ENCODE peak calls at places on chromosomes 13 and 19, in nine cellular contexts. One of them, this sample, is unnamed. For H3K4me1, the result is how much of the 10 kb centered on the place peaks cover.

GRCh38 chr19:5788422-5788821 is 2.5 kb downstream of the DUS3L start:
- DNase-seq in A549: no peak
- DNase-seq in heart left ventricle: no peak
- DNase-seq in adrenal gland: no peak
- DNase-seq in prostate gland: no peak
- DNase-seq in body of pancreas: no peak
- DNase-seq in tibial nerve: no peak
- DNase-seq in ovary: no peak
- DNase-seq in upper lobe of left lung: no peak
- DNase-seq in this sample: no peak

GRCh38 chr19:35736913-35737886 is 5.1 kb downstream of the IGFLR1 start:
- DNase-seq in heart left ventricle: no peak
- DNase-seq in ovary: no peak
- DNase-seq in A549: peak
- DNase-seq in adrenal gland: no peak
- DNase-seq in body of pancreas: no peak
- DNase-seq in upper lobe of left lung: no peak
- DNase-seq in prostate gland: no peak
- DNase-seq in tibial nerve: no peak
- DNase-seq in this sample: no peak

GRCh38 chr13:111202745-111203144 is 87.6 kb downstream of the ARHGEF7 start:
- DNase-seq in upper lobe of left lung: no peak
- DNase-seq in adrenal gland: no peak
- DNase-seq in A549: peak
- DNase-seq in body of pancreas: no peak
- DNase-seq in ovary: no peak
- DNase-seq in heart left ventricle: peak
- DNase-seq in tibial nerve: no peak
- DNase-seq in prostate gland: no peak
- DNase-seq in this sample: no peak

GRCh38 chr19:46328079-46328478 is 18.8 kb upstream of the PPP5C start:
- DNase-seq in body of pancreas: no peak
- DNase-seq in heart left ventricle: no peak
- DNase-seq in ovary: no peak
- DNase-seq in tibial nerve: no peak
- DNase-seq in adrenal gland: no peak
- DNase-seq in prostate gland: no peak
- DNase-seq in upper lobe of left lung: no peak
- DNase-seq in A549: no peak
- DNase-seq in this sample: no peak

GRCh38 chr19:17089238-17089637 is 13.7 kb downstream of the MYO9B start:
- DNase-seq in tibial nerve: no peak
- DNase-seq in ovary: no peak
- DNase-seq in upper lobe of left lung: no peak
- DNase-seq in adrenal gland: no peak
- DNase-seq in prostate gland: no peak
- DNase-seq in heart left ventricle: no peak
- DNase-seq in A549: no peak
- DNase-seq in body of pancreas: no peak
- DNase-seq in this sample: no peak

GRCh38 chr19:49679832-49680472 is 2.9 kb downstream of the PRMT1 start:
- DNase-seq in heart left ventricle: no peak
- DNase-seq in ovary: no peak
- DNase-seq in adrenal gland: no peak
- DNase-seq in body of pancreas: no peak
- DNase-seq in prostate gland: no peak
- DNase-seq in upper lobe of left lung: no peak
- DNase-seq in A549: no peak
- DNase-seq in tibial nerve: no peak
- DNase-seq in this sample: no peak

GRCh38 chr13:30565658-30566057 is 52.1 kb upstream of the USPL1 start:
- DNase-seq in prostate gland: no peak
- DNase-seq in ovary: no peak
- DNase-seq in heart left ventricle: no peak
- DNase-seq in A549: no peak
- DNase-seq in body of pancreas: no peak
- DNase-seq in upper lobe of left lung: no peak
- DNase-seq in adrenal gland: no peak
- DNase-seq in tibial nerve: no peak
- DNase-seq in this sample: no peak

GRCh38 chr13:92390217-92390616 is 836.4 kb upstream of the GPC6 start:
- DNase-seq in adrenal gland: no peak
- DNase-seq in upper lobe of left lung: no peak
- DNase-seq in ovary: no peak
- DNase-seq in A549: no peak
- DNase-seq in tibial nerve: no peak
- DNase-seq in heart left ventricle: no peak
- DNase-seq in prostate gland: no peak
- DNase-seq in body of pancreas: no peak
- DNase-seq in this sample: no peak

GRCh38 chr13:97853550-97853949 is 99.9 kb upstream of the IPO5 start:
- DNase-seq in heart left ventricle: no peak
- DNase-seq in A549: no peak
- DNase-seq in prostate gland: no peak
- DNase-seq in upper lobe of left lung: no peak
- DNase-seq in adrenal gland: no peak
- DNase-seq in tibial nerve: no peak
- DNase-seq in body of pancreas: no peak
- DNase-seq in ovary: no peak
- DNase-seq in this sample: no peak

GRCh38 chr13:95457294-95457693 is 95.2 kb upstream of the CLDN10 start:
- DNase-seq in prostate gland: no peak
- DNase-seq in body of pancreas: no peak
- DNase-seq in tibial nerve: no peak
- DNase-seq in heart left ventricle: no peak
- DNase-seq in upper lobe of left lung: no peak
- DNase-seq in adrenal gland: no peak
- DNase-seq in ovary: no peak
- DNase-seq in A549: no peak
- DNase-seq in this sample: no peak

GRCh38 chr13:100987993-100988392 is 313.4 kb upstream of the TMTC4 start:
- DNase-seq in heart left ventricle: no peak
- DNase-seq in tibial nerve: no peak
- DNase-seq in ovary: no peak
- DNase-seq in prostate gland: no peak
- DNase-seq in A549: no peak
- DNase-seq in body of pancreas: peak
- DNase-seq in upper lobe of left lung: no peak
- DNase-seq in adrenal gland: no peak
- DNase-seq in this sample: no peak

GRCh38 chr13:59846845-59847620 is 316.7 kb downstream of the DIAPH3 start:
- DNase-seq in heart left ventricle: no peak
- DNase-seq in tibial nerve: no peak
- DNase-seq in prostate gland: no peak
- DNase-seq in ovary: no peak
- DNase-seq in A549: no peak
- DNase-seq in adrenal gland: no peak
- DNase-seq in body of pancreas: no peak
- DNase-seq in upper lobe of left lung: no peak
- DNase-seq in this sample: no peak

GRCh38 chr19:57527136-57527881 is at the start of gene ZNF549:
- DNase-seq in upper lobe of left lung: peak
- DNase-seq in adrenal gland: peak
- DNase-seq in tibial nerve: peak
- DNase-seq in body of pancreas: peak
- DNase-seq in A549: peak
- DNase-seq in prostate gland: peak
- DNase-seq in heart left ventricle: peak
- DNase-seq in ovary: peak
- DNase-seq in this sample: peak

GRCh38 chr19:8585894-8586750 is 8.9 kb upstream of the MYO1F start:
- DNase-seq in A549: no peak
- DNase-seq in adrenal gland: no peak
- DNase-seq in prostate gland: no peak
- DNase-seq in upper lobe of left lung: no peak
- DNase-seq in tibial nerve: no peak
- DNase-seq in body of pancreas: peak
- DNase-seq in heart left ventricle: no peak
- DNase-seq in ovary: no peak
- DNase-seq in this sample: peak

GRCh38 chr13:24747248-24748151 is 16.5 kb upstream of the RNF17 start:
- DNase-seq in adrenal gland: no peak
- DNase-seq in tibial nerve: no peak
- DNase-seq in heart left ventricle: no peak
- DNase-seq in upper lobe of left lung: no peak
- DNase-seq in ovary: no peak
- DNase-seq in prostate gland: no peak
- DNase-seq in body of pancreas: no peak
- DNase-seq in A549: no peak
- DNase-seq in this sample: peak

GRCh38 chr19:42255766-42256750 is 1.1 kb upstream of the ERF start:
- DNase-seq in ovary: peak
- DNase-seq in A549: peak
- DNase-seq in tibial nerve: no peak
- DNase-seq in prostate gland: no peak
- DNase-seq in adrenal gland: peak
- DNase-seq in body of pancreas: peak
- DNase-seq in heart left ventricle: peak
- DNase-seq in upper lobe of left lung: no peak
- DNase-seq in this sample: no peak

GRCh38 chr19:41106177-41106576 is 8.1 kb upstream of the CYP2F1 start:
- DNase-seq in prostate gland: no peak
- DNase-seq in adrenal gland: no peak
- DNase-seq in heart left ventricle: no peak
- DNase-seq in ovary: no peak
- DNase-seq in A549: no peak
- DNase-seq in tibial nerve: no peak
- DNase-seq in body of pancreas: no peak
- DNase-seq in upper lobe of left lung: no peak
- DNase-seq in this sample: no peak

GRCh38 chr13:98839826-98840769 is 87.6 kb upstream of the SLC15A1 start:
- DNase-seq in tibial nerve: peak
- DNase-seq in body of pancreas: peak
- DNase-seq in heart left ventricle: peak
- DNase-seq in upper lobe of left lung: peak
- DNase-seq in prostate gland: peak
- DNase-seq in adrenal gland: peak
- DNase-seq in ovary: peak
- DNase-seq in A549: peak
- DNase-seq in this sample: peak

GRCh38 chr13:43792456-43792855 is 5.7 kb upstream of the ENOX1 start:
- DNase-seq in body of pancreas: no peak
- DNase-seq in upper lobe of left lung: no peak
- DNase-seq in A549: no peak
- DNase-seq in ovary: no peak
- DNase-seq in prostate gland: no peak
- DNase-seq in tibial nerve: no peak
- DNase-seq in heart left ventricle: no peak
- DNase-seq in adrenal gland: no peak
- DNase-seq in this sample: no peak

GRCh38 chr13:113976711-113977684 is 3.1 kb upstream of the C13orf46 start:
- DNase-seq in ovary: no peak
- DNase-seq in adrenal gland: no peak
- DNase-seq in body of pancreas: no peak
- DNase-seq in A549: peak
- DNase-seq in tibial nerve: no peak
- DNase-seq in heart left ventricle: peak
- DNase-seq in upper lobe of left lung: no peak
- DNase-seq in prostate gland: no peak
- DNase-seq in this sample: no peak

GRCh38 chr19:55387736-55388497 is 2.2 kb downstream of the RPL28 start:
- DNase-seq in heart left ventricle: no peak
- DNase-seq in upper lobe of left lung: no peak
- DNase-seq in prostate gland: no peak
- DNase-seq in ovary: no peak
- DNase-seq in adrenal gland: no peak
- DNase-seq in A549: no peak
- DNase-seq in body of pancreas: no peak
- DNase-seq in tibial nerve: no peak
- DNase-seq in this sample: no peak
- H3K4me3 ChIP-seq in heart left ventricle: peak
- H3K4me3 ChIP-seq in upper lobe of left lung: peak
- H3K4me3 ChIP-seq in prostate gland: peak
- H3K4me3 ChIP-seq in ovary: no peak
- H3K4me3 ChIP-seq in adrenal gland: no peak
- H3K4me3 ChIP-seq in A549: peak
- H3K4me3 ChIP-seq in body of pancreas: no peak
- H3K4me3 ChIP-seq in tibial nerve: no peak
- H3K4me3 ChIP-seq in this sample: no peak

GRCh38 chr19:45098521-45099464 is 5.8 kb downstream of the PPP1R37 start:
- DNase-seq in body of pancreas: peak
- DNase-seq in upper lobe of left lung: no peak
- DNase-seq in heart left ventricle: peak
- DNase-seq in tibial nerve: no peak
- DNase-seq in prostate gland: peak
- DNase-seq in A549: no peak
- DNase-seq in ovary: peak
- DNase-seq in adrenal gland: peak
- DNase-seq in this sample: no peak
- H3K4me1 ChIP-seq in body of pancreas: half or more
- H3K4me1 ChIP-seq in upper lobe of left lung: half or more
- H3K4me1 ChIP-seq in heart left ventricle: half or more
- H3K4me1 ChIP-seq in tibial nerve: under half
- H3K4me1 ChIP-seq in prostate gland: under half
- H3K4me1 ChIP-seq in A549: half or more
- H3K4me1 ChIP-seq in ovary: under half
- H3K4me1 ChIP-seq in adrenal gland: half or more
- H3K4me1 ChIP-seq in this sample: under half

DNA sequence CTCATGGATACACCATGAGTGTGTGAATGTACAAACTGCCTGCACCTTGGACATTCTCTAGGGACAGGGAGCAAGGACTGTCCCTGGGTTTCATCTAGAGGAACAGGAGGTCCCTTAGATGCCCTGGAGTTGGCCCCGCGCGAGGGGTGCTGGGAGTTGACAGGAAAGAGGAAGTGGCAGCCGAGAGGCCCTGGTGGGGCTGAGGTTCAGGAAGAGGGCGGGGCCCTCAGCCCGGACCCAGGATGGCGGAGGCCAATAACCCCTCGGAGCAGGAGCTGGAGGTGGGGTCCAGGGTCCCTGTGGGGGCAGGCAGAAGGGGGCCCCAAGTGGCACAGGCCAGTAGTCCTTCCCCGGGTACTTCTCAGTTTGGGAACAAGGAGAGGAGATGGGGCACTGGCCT is 6.9 kb downstream of the PKN1 start:
- DNase-seq in A549: no peak
- DNase-seq in prostate gland: no peak
- DNase-seq in tibial nerve: peak
- DNase-seq in adrenal gland: peak
- DNase-seq in upper lobe of left lung: peak
- DNase-seq in body of pancreas: peak
- DNase-seq in heart left ventricle: peak
- DNase-seq in ovary: no peak
- DNase-seq in this sample: peak
- TF ChIP-seq POLR2A in A549: no peak
- TF ChIP-seq POLR2A in prostate gland: no peak
- TF ChIP-seq POLR2A in tibial nerve: no peak
- TF ChIP-seq POLR2A in adrenal gland: no peak
- TF ChIP-seq POLR2A in upper lobe of left lung: no peak
- TF ChIP-seq POLR2A in body of pancreas: no peak
- TF ChIP-seq POLR2A in heart left ventricle: no peak
- TF ChIP-seq POLR2A in ovary: no peak
- TF ChIP-seq POLR2A in this sample: no peak

DNA sequence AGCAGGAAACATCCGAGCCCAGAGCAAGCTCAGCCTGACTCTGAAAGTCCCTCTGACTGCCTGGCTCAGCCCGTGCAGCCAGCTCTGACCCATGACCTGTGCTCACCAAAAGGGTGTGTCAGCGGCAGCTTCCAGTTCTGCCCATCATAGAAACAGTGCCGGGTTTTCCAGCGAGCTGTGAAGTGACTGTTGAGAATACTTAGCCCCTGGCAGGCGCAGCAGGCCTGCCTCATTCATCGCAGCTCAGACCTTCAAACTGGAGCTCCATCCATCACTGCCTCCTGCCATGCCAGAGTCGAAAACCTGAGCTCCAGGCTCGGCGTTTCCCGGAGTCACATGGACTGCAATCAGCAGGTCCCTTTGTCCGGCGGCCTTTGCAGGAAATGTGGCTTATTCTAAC is 16.3 kb upstream of the GSX1 start:
- DNase-seq in upper lobe of left lung: no peak
- DNase-seq in prostate gland: no peak
- DNase-seq in heart left ventricle: no peak
- DNase-seq in ovary: no peak
- DNase-seq in body of pancreas: no peak
- DNase-seq in tibial nerve: no peak
- DNase-seq in adrenal gland: no peak
- DNase-seq in A549: no peak
- DNase-seq in this sample: no peak
- H3K4me3 ChIP-seq in upper lobe of left lung: no peak
- H3K4me3 ChIP-seq in prostate gland: no peak
- H3K4me3 ChIP-seq in heart left ventricle: no peak
- H3K4me3 ChIP-seq in ovary: no peak
- H3K4me3 ChIP-seq in body of pancreas: no peak
- H3K4me3 ChIP-seq in tibial nerve: no peak
- H3K4me3 ChIP-seq in adrenal gland: no peak
- H3K4me3 ChIP-seq in A549: no peak
- H3K4me3 ChIP-seq in this sample: no peak